ENCODE peak calls at places on chromosomes 16 and 17, in eight cellular contexts. S is NCI-H774; B is activated CD4-positive, alpha-beta T cell treated with anti-CD3 and anti-CD28 coated beads for 24 hours; P is activated naive CD4-positive, alpha-beta T cell treated with Interleukin-2 at 50 U/mL for 16 hours; T is NCI-H69; A is activated CD8-positive, alpha-beta memory T cell treated with anti-CD3 and anti-CD28 coated beads for 24 hours; I is RCC 7860; H is adrenal gland. M is an unnamed sample.

GRCh38 chr16:15444264-15444663 is 9.9 kb downstream of the BMERB1 start:
- DNase-seq in S (no peak), B (no peak), P (no peak), T (no peak), A (no peak), I (no peak), H (no peak), M (no peak)

GRCh38 chr16:50282010-50282538 is 15.7 kb downstream of the ADCY7 start:
- DNase-seq in S (no peak), B (no peak), P (peak; percentile 53), T (no peak), A (peak; percentile 80), I (no peak), H (peak; percentile 61), M (no peak)

GRCh38 chr17:6456321-6456720 is 12.1 kb downstream of the PIMREG start:
- DNase-seq in S (no peak), B (no peak), P (no peak), T (peak; percentile 41), A (no peak), I (no peak), H (no peak), M (no peak)

GRCh38 chr16:69428652-69429051 is 4.2 kb downstream of the CYB5B start:
- DNase-seq in S (no peak), B (no peak), P (no peak), T (no peak), A (no peak), I (no peak), H (no peak), M (no peak)

GRCh38 chr17:58475985-58476384 is 12.2 kb downstream of the HSF5 start:
- DNase-seq in S (no peak), B (no peak), P (no peak), T (no peak), A (no peak), I (no peak), H (no peak), M (no peak)

GRCh38 chr16:1058216-1058615 is 14.3 kb upstream of the SSTR5 start:
- DNase-seq in S (no peak), B (no peak), P (no peak), T (no peak), A (no peak), I (no peak), H (no peak), M (no peak)

GRCh38 chr17:43983515-43984411 is 20.7 kb upstream of the NAGS start:
- DNase-seq in S (peak; percentile 22), B (no peak), P (no peak), T (peak; percentile 58), A (no peak), I (no peak), H (no peak), M (no peak)

GRCh38 chr16:23729503-23730424 is 16.7 kb upstream of the ERN2 start:
- DNase-seq in S (no peak), B (no peak), P (no peak), T (peak; percentile 34), A (no peak), I (no peak), H (no peak), M (peak; percentile 5)

GRCh38 chr16:2520784-2521577 is 810 bp downstream of the AMDHD2 start:
- DNase-seq in S (no peak), B (no peak), P (peak; percentile 56), T (peak; percentile 28), A (no peak), I (peak; percentile 86), H (no peak), M (no peak)

GRCh38 chr17:40243756-40244155 is 24.7 kb downstream of the WIPF2 start:
- DNase-seq in S (no peak), B (no peak), P (no peak), T (no peak), A (no peak), I (no peak), H (no peak), M (no peak)

GRCh38 chr17:4893721-4894560 is 5.4 kb upstream of the C17orf107 start:
- DNase-seq in S (no peak), B (no peak), P (no peak), T (no peak), A (no peak), I (no peak), H (no peak), M (no peak)

GRCh38 chr16:1002399-1003161 is 21.0 kb downstream of the SOX8 start:
- DNase-seq in S (no peak), B (peak; percentile 80), P (peak; percentile 89), T (peak; percentile 60), A (peak; percentile 90), I (peak; percentile 91), H (peak; percentile 94), M (no peak)

GRCh38 chr16:50671644-50672260 is 9.4 kb downstream of the SNX20 start:
- DNase-seq in S (no peak), B (peak; percentile 51), P (peak; percentile 63), T (peak; percentile 4), A (peak; percentile 77), I (peak; percentile 14), H (no peak), M (no peak)

GRCh38 chr17:49191407-49191916 is 18.9 kb downstream of the GNGT2 start:
- DNase-seq in S (no peak), B (no peak), P (no peak), T (no peak), A (no peak), I (no peak), H (no peak), M (peak; percentile 40)

GRCh38 chr17:65438708-65439294 is 122.6 kb downstream of the AXIN2 start:
- DNase-seq in S (no peak), B (no peak), P (no peak), T (peak; percentile 55), A (no peak), I (peak; percentile 16), H (no peak), M (no peak)

GRCh38 chr16:85711982-85712587 is 23.3 kb upstream of the GINS2 start:
- DNase-seq in S (no peak), B (no peak), P (no peak), T (no peak), A (no peak), I (no peak), H (no peak), M (no peak)

GRCh38 chr17:8072339-8072726 is 15.2 kb downstream of the ALOX12B start:
- DNase-seq in S (no peak), B (no peak), P (no peak), T (no peak), A (no peak), I (no peak), H (no peak), M (no peak)

GRCh38 chr17:27654136-27654535 is 23.1 kb downstream of the LGALS9 start:
- DNase-seq in S (no peak), B (no peak), P (no peak), T (no peak), A (no peak), I (no peak), H (no peak), M (no peak)

GRCh38 chr17:40553694-40554534 is 11.4 kb downstream of the CCR7 start:
- DNase-seq in S (no peak), B (no peak), P (no peak), T (peak; percentile 41), A (peak; percentile 81), I (no peak), H (peak; percentile 56), M (no peak)

GRCh38 chr16:11180489-11180888 is 75.5 kb downstream of the SOCS1 start:
- DNase-seq in S (no peak), B (no peak), P (no peak), T (no peak), A (no peak), I (no peak), H (no peak), M (no peak)

GRCh38 chr16:72997141-72997542 is 50.8 kb downstream of the ZFHX3 start:
- DNase-seq in S (no peak), B (no peak), P (no peak), T (no peak), A (no peak), I (no peak), H (no peak), M (no peak)

GRCh38 chr17:67279115-67279514 is 34.1 kb upstream of the HELZ start:
- DNase-seq in S (no peak), B (no peak), P (no peak), T (peak; percentile 12), A (no peak), I (no peak), H (no peak), M (no peak)

GRCh38 chr17:57624390-57624789 is 120.7 kb downstream of the CCDC182 start:
- DNase-seq in S (no peak), B (no peak), P (no peak), T (no peak), A (no peak), I (no peak), H (peak; percentile 10), M (no peak)

GRCh38 chr16:65229191-65229662 is 107.4 kb upstream of the CDH11 start:
- DNase-seq in S (no peak), B (no peak), P (no peak), T (no peak), A (no peak), I (no peak), H (no peak), M (no peak)

GRCh38 chr17:7687072-7687907 is at the start of gene TP53:
- DNase-seq in S (peak; percentile 60), B (peak; percentile 71), P (peak; percentile 92), T (peak; percentile 91), A (peak; percentile 94), I (peak; percentile 82), H (peak; percentile 90), M (peak; percentile 85)

GRCh38 chr17:38554430-38555350 is 51.1 kb downstream of the SRCIN1 start:
- DNase-seq in S (peak; percentile 92), B (no peak), P (no peak), T (peak; percentile 92), A (no peak), I (no peak), H (no peak), M (peak; percentile 62)

GRCh38 chr16:86462334-86463084 is 47.8 kb upstream of the FOXF1 start:
- DNase-seq in S (no peak), B (no peak), P (no peak), T (no peak), A (no peak), I (no peak), H (no peak), M (no peak)

GRCh38 chr17:42979511-42980273 is at the start of gene PTGES3L:
- DNase-seq in S (peak; percentile 73), B (no peak), P (peak; percentile 25), T (peak; percentile 89), A (no peak), I (peak; percentile 47), H (no peak), M (no peak)

GRCh38 chr16:27980076-27980775 is 83.3 kb downstream of the GSG1L start:
- DNase-seq in S (no peak), B (no peak), P (no peak), T (peak; percentile 24), A (no peak), I (no peak), H (no peak), M (peak; percentile 95)

GRCh38 chr17:76553163-76553908 is 13.5 kb downstream of the PRCD start:
- DNase-seq in S (no peak), B (no peak), P (no peak), T (no peak), A (no peak), I (no peak), H (no peak), M (no peak)

GRCh38 chr16:14562691-14563491 is 67.2 kb downstream of the PARN start:
- DNase-seq in S (peak; percentile 58), B (no peak), P (no peak), T (peak; percentile 13), A (no peak), I (peak; percentile 57), H (peak; percentile 89), M (no peak)

GRCh38 chr16:12166271-12166670 is 189.7 kb downstream of the SNX29 start:
- DNase-seq in S (no peak), B (no peak), P (no peak), T (no peak), A (no peak), I (no peak), H (no peak), M (no peak)

GRCh38 chr17:5826384-5826783 is 242.1 kb upstream of the NLRP1 start:
- DNase-seq in S (no peak), B (no peak), P (no peak), T (no peak), A (no peak), I (peak; percentile 82), H (no peak), M (no peak)

GRCh38 chr16:88955906-88956305 is 21.1 kb downstream of the CBFA2T3 start:
- DNase-seq in S (no peak), B (no peak), P (no peak), T (no peak), A (no peak), I (no peak), H (no peak), M (no peak)